ENCODE peak calls at places on chromosomes 6 and 20, in eight cellular contexts. One of them, this sample, is unnamed. For H3K36me3, the result is how much of the 10 kb centered on the place peaks cover.

GRCh38 chr6:9482030-9482731 is 932.7 kb downstream of the TFAP2A start:
- DNase-seq in CD8-positive, alpha-beta memory T cell: no peak
- DNase-seq in breast epithelium: no peak
- DNase-seq in GM23338: peak
- DNase-seq in right lobe of liver: no peak
- DNase-seq in mucosa of descending colon: no peak
- DNase-seq in heart left ventricle: no peak
- DNase-seq in effector memory CD4-positive, alpha-beta T cell: no peak
- DNase-seq in this sample: no peak

GRCh38 chr6:112145080-112145573 is 57.7 kb downstream of the FAM229B start:
- DNase-seq in GM23338: peak
- DNase-seq in CD8-positive, alpha-beta memory T cell: no peak
- DNase-seq in heart left ventricle: no peak
- DNase-seq in effector memory CD4-positive, alpha-beta T cell: no peak
- DNase-seq in breast epithelium: no peak
- DNase-seq in right lobe of liver: no peak
- DNase-seq in mucosa of descending colon: no peak
- DNase-seq in this sample: no peak

GRCh38 chr6:112429226-112429625 is 82.1 kb downstream of the RFPL4B start:
- DNase-seq in heart left ventricle: no peak
- DNase-seq in breast epithelium: no peak
- DNase-seq in GM23338: peak
- DNase-seq in mucosa of descending colon: no peak
- DNase-seq in right lobe of liver: no peak
- DNase-seq in effector memory CD4-positive, alpha-beta T cell: no peak
- DNase-seq in CD8-positive, alpha-beta memory T cell: no peak
- DNase-seq in this sample: no peak

GRCh38 chr6:133804263-133804662 is 84.7 kb upstream of the TCF21 start:
- DNase-seq in heart left ventricle: no peak
- DNase-seq in GM23338: no peak
- DNase-seq in mucosa of descending colon: no peak
- DNase-seq in CD8-positive, alpha-beta memory T cell: no peak
- DNase-seq in effector memory CD4-positive, alpha-beta T cell: no peak
- DNase-seq in breast epithelium: no peak
- DNase-seq in right lobe of liver: no peak
- DNase-seq in this sample: no peak

GRCh38 chr6:92810913-92811312 is 608.4 kb downstream of the EPHA7 start:
- DNase-seq in right lobe of liver: peak
- DNase-seq in CD8-positive, alpha-beta memory T cell: no peak
- DNase-seq in breast epithelium: no peak
- DNase-seq in heart left ventricle: no peak
- DNase-seq in mucosa of descending colon: no peak
- DNase-seq in GM23338: peak
- DNase-seq in effector memory CD4-positive, alpha-beta T cell: no peak
- DNase-seq in this sample: no peak

GRCh38 chr6:42201382-42201781 is 6.6 kb upstream of the GUCA1B start:
- DNase-seq in heart left ventricle: no peak
- DNase-seq in right lobe of liver: peak
- DNase-seq in effector memory CD4-positive, alpha-beta T cell: no peak
- DNase-seq in CD8-positive, alpha-beta memory T cell: no peak
- DNase-seq in breast epithelium: no peak
- DNase-seq in GM23338: no peak
- DNase-seq in mucosa of descending colon: no peak
- DNase-seq in this sample: no peak

GRCh38 chr6:116159782-116160524 is 34.0 kb upstream of the COL10A1 start:
- DNase-seq in mucosa of descending colon: no peak
- DNase-seq in heart left ventricle: no peak
- DNase-seq in right lobe of liver: no peak
- DNase-seq in effector memory CD4-positive, alpha-beta T cell: no peak
- DNase-seq in CD8-positive, alpha-beta memory T cell: no peak
- DNase-seq in breast epithelium: no peak
- DNase-seq in GM23338: no peak
- DNase-seq in this sample: no peak

GRCh38 chr6:26360451-26361416 is 4.3 kb upstream of the BTN3A2 start:
- DNase-seq in right lobe of liver: no peak
- DNase-seq in mucosa of descending colon: peak
- DNase-seq in GM23338: no peak
- DNase-seq in breast epithelium: no peak
- DNase-seq in CD8-positive, alpha-beta memory T cell: peak
- DNase-seq in heart left ventricle: no peak
- DNase-seq in effector memory CD4-positive, alpha-beta T cell: no peak
- DNase-seq in this sample: no peak

GRCh38 chr6:51098801-51099200 is 280.1 kb downstream of the TFAP2B start:
- DNase-seq in effector memory CD4-positive, alpha-beta T cell: no peak
- DNase-seq in heart left ventricle: no peak
- DNase-seq in mucosa of descending colon: no peak
- DNase-seq in GM23338: no peak
- DNase-seq in breast epithelium: no peak
- DNase-seq in right lobe of liver: no peak
- DNase-seq in CD8-positive, alpha-beta memory T cell: no peak
- DNase-seq in this sample: no peak

GRCh38 chr6:67683960-67684359 is 951.1 kb upstream of the ADGRB3 start:
- DNase-seq in breast epithelium: no peak
- DNase-seq in effector memory CD4-positive, alpha-beta T cell: no peak
- DNase-seq in CD8-positive, alpha-beta memory T cell: no peak
- DNase-seq in GM23338: no peak
- DNase-seq in mucosa of descending colon: no peak
- DNase-seq in right lobe of liver: no peak
- DNase-seq in heart left ventricle: no peak
- DNase-seq in this sample: no peak

GRCh38 chr6:169046483-169047192 is 207.0 kb downstream of the THBS2 start:
- DNase-seq in GM23338: no peak
- DNase-seq in right lobe of liver: no peak
- DNase-seq in heart left ventricle: no peak
- DNase-seq in CD8-positive, alpha-beta memory T cell: no peak
- DNase-seq in breast epithelium: no peak
- DNase-seq in mucosa of descending colon: no peak
- DNase-seq in effector memory CD4-positive, alpha-beta T cell: no peak
- DNase-seq in this sample: peak

GRCh38 chr20:10986586-10986985 is 312.8 kb upstream of the JAG1 start:
- DNase-seq in GM23338: no peak
- DNase-seq in mucosa of descending colon: no peak
- DNase-seq in heart left ventricle: no peak
- DNase-seq in right lobe of liver: no peak
- DNase-seq in effector memory CD4-positive, alpha-beta T cell: no peak
- DNase-seq in CD8-positive, alpha-beta memory T cell: no peak
- DNase-seq in breast epithelium: no peak
- DNase-seq in this sample: no peak

GRCh38 chr20:24132246-24132645 is 143.7 kb upstream of the GGTLC1 start:
- DNase-seq in right lobe of liver: no peak
- DNase-seq in breast epithelium: no peak
- DNase-seq in GM23338: no peak
- DNase-seq in mucosa of descending colon: no peak
- DNase-seq in effector memory CD4-positive, alpha-beta T cell: no peak
- DNase-seq in CD8-positive, alpha-beta memory T cell: no peak
- DNase-seq in heart left ventricle: no peak
- DNase-seq in this sample: no peak

GRCh38 chr20:22654243-22654642 is 69.9 kb upstream of the FOXA2 start:
- DNase-seq in CD8-positive, alpha-beta memory T cell: no peak
- DNase-seq in breast epithelium: no peak
- DNase-seq in heart left ventricle: no peak
- DNase-seq in effector memory CD4-positive, alpha-beta T cell: no peak
- DNase-seq in mucosa of descending colon: no peak
- DNase-seq in GM23338: no peak
- DNase-seq in right lobe of liver: no peak
- DNase-seq in this sample: no peak

GRCh38 chr20:63942250-63943006 is 13.8 kb downstream of the UCKL1 start:
- DNase-seq in heart left ventricle: peak
- DNase-seq in mucosa of descending colon: peak
- DNase-seq in right lobe of liver: peak
- DNase-seq in CD8-positive, alpha-beta memory T cell: peak
- DNase-seq in effector memory CD4-positive, alpha-beta T cell: no peak
- DNase-seq in breast epithelium: no peak
- DNase-seq in GM23338: peak
- DNase-seq in this sample: peak
- H3K36me3 ChIP-seq in heart left ventricle: half or more
- H3K36me3 ChIP-seq in mucosa of descending colon: under half
- H3K36me3 ChIP-seq in right lobe of liver: under half
- H3K36me3 ChIP-seq in CD8-positive, alpha-beta memory T cell: under half
- H3K36me3 ChIP-seq in effector memory CD4-positive, alpha-beta T cell: under half
- H3K36me3 ChIP-seq in breast epithelium: under half
- H3K36me3 ChIP-seq in GM23338: under half
- H3K36me3 ChIP-seq in this sample: half or more

GRCh38 chr6:53518862-53519261 is 26.0 kb downstream of the GCLC start:
- DNase-seq in GM23338: no peak
- DNase-seq in breast epithelium: no peak
- DNase-seq in mucosa of descending colon: no peak
- DNase-seq in heart left ventricle: no peak
- DNase-seq in right lobe of liver: no peak
- DNase-seq in CD8-positive, alpha-beta memory T cell: no peak
- DNase-seq in effector memory CD4-positive, alpha-beta T cell: no peak
- DNase-seq in this sample: no peak
- H3K36me3 ChIP-seq in GM23338: under half
- H3K36me3 ChIP-seq in breast epithelium: under half
- H3K36me3 ChIP-seq in mucosa of descending colon: under half
- H3K36me3 ChIP-seq in heart left ventricle: under half
- H3K36me3 ChIP-seq in right lobe of liver: under half
- H3K36me3 ChIP-seq in CD8-positive, alpha-beta memory T cell: under half
- H3K36me3 ChIP-seq in effector memory CD4-positive, alpha-beta T cell: under half
- H3K36me3 ChIP-seq in this sample: under half

GRCh38 chr20:32453467-32454163 is 95.5 kb downstream of the ASXL1 start:
- DNase-seq in CD8-positive, alpha-beta memory T cell: no peak
- DNase-seq in mucosa of descending colon: no peak
- DNase-seq in effector memory CD4-positive, alpha-beta T cell: no peak
- DNase-seq in right lobe of liver: no peak
- DNase-seq in GM23338: no peak
- DNase-seq in breast epithelium: no peak
- DNase-seq in heart left ventricle: no peak
- DNase-seq in this sample: peak
- H3K36me3 ChIP-seq in CD8-positive, alpha-beta memory T cell: under half
- H3K36me3 ChIP-seq in mucosa of descending colon: under half
- H3K36me3 ChIP-seq in effector memory CD4-positive, alpha-beta T cell: half or more
- H3K36me3 ChIP-seq in right lobe of liver: under half
- H3K36me3 ChIP-seq in GM23338: under half
- H3K36me3 ChIP-seq in breast epithelium: under half
- H3K36me3 ChIP-seq in heart left ventricle: under half
- H3K36me3 ChIP-seq in this sample: under half

GRCh38 chr6:155256122-155256795 is 7.6 kb upstream of the CLDN20 start:
- DNase-seq in mucosa of descending colon: no peak
- DNase-seq in effector memory CD4-positive, alpha-beta T cell: no peak
- DNase-seq in right lobe of liver: no peak
- DNase-seq in breast epithelium: no peak
- DNase-seq in heart left ventricle: no peak
- DNase-seq in CD8-positive, alpha-beta memory T cell: no peak
- DNase-seq in GM23338: no peak
- DNase-seq in this sample: no peak

GRCh38 chr6:155252581-155252980 is 11.2 kb upstream of the CLDN20 start:
- DNase-seq in effector memory CD4-positive, alpha-beta T cell: no peak
- DNase-seq in right lobe of liver: no peak
- DNase-seq in breast epithelium: no peak
- DNase-seq in CD8-positive, alpha-beta memory T cell: no peak
- DNase-seq in heart left ventricle: no peak
- DNase-seq in mucosa of descending colon: no peak
- DNase-seq in GM23338: no peak
- DNase-seq in this sample: no peak

GRCh38 chr6:155254139-155254538 is 9.7 kb upstream of the CLDN20 start:
- DNase-seq in CD8-positive, alpha-beta memory T cell: no peak
- DNase-seq in GM23338: no peak
- DNase-seq in effector memory CD4-positive, alpha-beta T cell: no peak
- DNase-seq in right lobe of liver: no peak
- DNase-seq in mucosa of descending colon: no peak
- DNase-seq in breast epithelium: no peak
- DNase-seq in heart left ventricle: no peak
- DNase-seq in this sample: no peak

GRCh38 chr6:155250701-155251381 is 13.0 kb upstream of the CLDN20 start:
- DNase-seq in mucosa of descending colon: no peak
- DNase-seq in right lobe of liver: no peak
- DNase-seq in GM23338: no peak
- DNase-seq in heart left ventricle: no peak
- DNase-seq in breast epithelium: no peak
- DNase-seq in effector memory CD4-positive, alpha-beta T cell: no peak
- DNase-seq in CD8-positive, alpha-beta memory T cell: no peak
- DNase-seq in this sample: no peak

DNA sequence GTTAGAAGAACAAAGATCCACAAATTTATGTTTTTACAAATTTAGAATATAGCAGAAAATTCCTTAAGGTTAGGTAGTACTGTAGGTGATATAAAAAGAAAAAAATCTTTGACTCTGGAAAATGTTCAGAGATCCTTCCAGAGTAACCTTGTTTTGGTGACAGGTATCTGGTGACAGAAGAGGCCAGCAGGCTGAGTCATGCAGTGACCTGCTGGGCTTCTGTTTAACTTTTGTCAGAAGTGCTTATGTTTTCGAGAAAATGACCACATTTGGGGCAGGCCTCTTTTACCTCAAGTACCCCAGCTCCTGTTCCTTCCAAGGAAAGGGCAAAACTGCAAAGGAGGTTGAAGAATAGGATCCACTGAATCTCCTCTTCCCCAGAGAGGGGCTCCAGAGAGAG is 10.5 kb upstream of the CLDN20 start:
- DNase-seq in right lobe of liver: no peak
- DNase-seq in breast epithelium: no peak
- DNase-seq in mucosa of descending colon: no peak
- DNase-seq in heart left ventricle: no peak
- DNase-seq in effector memory CD4-positive, alpha-beta T cell: no peak
- DNase-seq in CD8-positive, alpha-beta memory T cell: no peak
- DNase-seq in GM23338: peak
- DNase-seq in this sample: no peak
- H3K36me3 ChIP-seq in right lobe of liver: under half
- H3K36me3 ChIP-seq in breast epithelium: under half
- H3K36me3 ChIP-seq in mucosa of descending colon: under half
- H3K36me3 ChIP-seq in heart left ventricle: half or more
- H3K36me3 ChIP-seq in effector memory CD4-positive, alpha-beta T cell: under half
- H3K36me3 ChIP-seq in CD8-positive, alpha-beta memory T cell: under half
- H3K36me3 ChIP-seq in GM23338: under half
- H3K36me3 ChIP-seq in this sample: under half

DNA sequence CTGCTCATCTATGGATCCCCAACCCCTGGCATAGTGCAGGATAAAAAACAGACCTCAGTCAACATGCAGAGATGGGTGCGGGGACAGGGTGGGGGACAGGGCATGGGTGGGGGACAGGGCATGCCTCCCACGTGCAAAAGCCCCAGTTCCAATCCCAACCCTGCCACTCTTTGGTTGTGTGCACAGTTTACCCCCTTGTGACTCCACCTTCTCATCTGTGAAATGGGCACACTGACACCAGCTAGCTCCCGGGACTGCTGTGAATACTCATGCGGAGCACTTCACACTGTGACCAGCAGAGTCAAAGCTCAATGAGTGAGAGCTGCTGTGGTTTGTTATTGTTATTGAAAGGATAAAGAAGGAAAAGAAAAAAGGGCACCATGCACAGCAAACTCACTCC is 69.3 kb downstream of the NFATC2 start:
- DNase-seq in effector memory CD4-positive, alpha-beta T cell: no peak
- DNase-seq in CD8-positive, alpha-beta memory T cell: no peak
- DNase-seq in heart left ventricle: no peak
- DNase-seq in mucosa of descending colon: no peak
- DNase-seq in breast epithelium: no peak
- DNase-seq in right lobe of liver: no peak
- DNase-seq in GM23338: no peak
- DNase-seq in this sample: no peak
- H3K36me3 ChIP-seq in effector memory CD4-positive, alpha-beta T cell: half or more
- H3K36me3 ChIP-seq in CD8-positive, alpha-beta memory T cell: under half
- H3K36me3 ChIP-seq in heart left ventricle: under half
- H3K36me3 ChIP-seq in mucosa of descending colon: under half
- H3K36me3 ChIP-seq in breast epithelium: under half
- H3K36me3 ChIP-seq in right lobe of liver: under half
- H3K36me3 ChIP-seq in GM23338: under half
- H3K36me3 ChIP-seq in this sample: under half

This sample was measured in upper lobe of right lung.